ENCODE peak calls at places on chromosomes 5 and 9, in four cellular contexts. One of them, this sample, is unnamed.

GRCh38 chr5:143229896-143230675 is 173.4 kb downstream of the NR3C1 start:
- DNase-seq in HepG2: peak; percentile 37
- DNase-seq in GM12878: peak; percentile 99
- DNase-seq in H1: no peak
- DNase-seq in this sample: no peak

GRCh38 chr9:35406183-35406959 is 83.5 kb upstream of the RUSC2 start:
- DNase-seq in GM12878: no peak
- DNase-seq in HepG2: no peak
- DNase-seq in H1: peak; percentile 80
- DNase-seq in this sample: peak; percentile 28

GRCh38 chr5:80245986-80246781 is 9.7 kb downstream of the SERINC5 start:
- DNase-seq in H1: no peak
- DNase-seq in GM12878: no peak
- DNase-seq in HepG2: peak; percentile 69
- DNase-seq in this sample: no peak

GRCh38 chr9:19511694-19512093 is 102.9 kb downstream of the ACER2 start:
- DNase-seq in GM12878: no peak
- DNase-seq in HepG2: no peak
- DNase-seq in H1: no peak
- DNase-seq in this sample: no peak

GRCh38 chr9:95102572-95102971 is 214.9 kb downstream of the FANCC start:
- DNase-seq in GM12878: no peak
- DNase-seq in HepG2: no peak
- DNase-seq in H1: no peak
- DNase-seq in this sample: no peak

GRCh38 chr9:13939129-13939528 is 374.8 kb downstream of the NFIB start:
- DNase-seq in HepG2: no peak
- DNase-seq in H1: no peak
- DNase-seq in GM12878: no peak
- DNase-seq in this sample: no peak

GRCh38 chr9:70542339-70542931 is 128.0 kb upstream of the KLF9 start:
- DNase-seq in H1: no peak
- DNase-seq in GM12878: no peak
- DNase-seq in HepG2: no peak
- DNase-seq in this sample: no peak

GRCh38 chr9:124708633-124709032 is 62.5 kb downstream of the NR6A1 start:
- DNase-seq in GM12878: no peak
- DNase-seq in H1: no peak
- DNase-seq in HepG2: peak; percentile 49
- DNase-seq in this sample: no peak

GRCh38 chr5:59592101-59592500 is 301.4 kb downstream of the PDE4D start:
- DNase-seq in GM12878: no peak
- DNase-seq in H1: no peak
- DNase-seq in HepG2: no peak
- DNase-seq in this sample: no peak

GRCh38 chr5:158923799-158924551 is 175.7 kb downstream of the EBF1 start:
- DNase-seq in H1: no peak
- DNase-seq in GM12878: peak; percentile 61
- DNase-seq in HepG2: no peak
- DNase-seq in this sample: no peak

GRCh38 chr9:32525506-32525905 is 490 bp downstream of the RIGI start:
- DNase-seq in GM12878: peak; percentile 7
- DNase-seq in H1: no peak
- DNase-seq in HepG2: no peak
- DNase-seq in this sample: peak; percentile 2

GRCh38 chr5:148972396-148972795 is 90.5 kb downstream of the SH3TC2 start:
- DNase-seq in GM12878: no peak
- DNase-seq in H1: no peak
- DNase-seq in HepG2: no peak
- DNase-seq in this sample: no peak
- TF ChIP-seq ATF2 in GM12878: no peak
- TF ChIP-seq ATF2 in H1: no peak
- TF ChIP-seq ATF2 in HepG2: no peak
- TF ChIP-seq ATF2 in this sample: no peak

DNA sequence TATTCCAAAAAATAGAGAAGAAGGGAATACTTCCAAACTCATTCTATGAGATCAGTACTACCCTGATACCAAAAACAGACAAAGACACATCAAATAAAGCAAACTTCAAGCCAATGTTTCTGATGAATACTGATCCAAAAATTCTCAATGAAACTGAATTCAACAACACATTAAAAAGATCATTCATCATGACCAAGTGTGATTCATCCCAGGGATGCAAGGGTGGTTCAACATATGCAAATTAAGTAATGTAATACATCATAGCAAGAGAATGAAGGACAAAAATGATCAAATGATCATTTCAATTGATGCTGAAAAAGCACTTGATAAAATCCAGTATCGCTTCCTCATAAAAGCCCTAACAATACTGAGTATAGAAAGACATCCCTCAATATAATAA is 4.9 kb upstream of the RCL1 start:
- DNase-seq in HepG2: no peak
- DNase-seq in H1: no peak
- DNase-seq in GM12878: no peak
- DNase-seq in this sample: no peak
- TF ChIP-seq EZH2 in HepG2: no peak
- TF ChIP-seq EZH2 in H1: no peak
- TF ChIP-seq EZH2 in GM12878: no peak
- TF ChIP-seq EZH2 in this sample: no peak

DNA sequence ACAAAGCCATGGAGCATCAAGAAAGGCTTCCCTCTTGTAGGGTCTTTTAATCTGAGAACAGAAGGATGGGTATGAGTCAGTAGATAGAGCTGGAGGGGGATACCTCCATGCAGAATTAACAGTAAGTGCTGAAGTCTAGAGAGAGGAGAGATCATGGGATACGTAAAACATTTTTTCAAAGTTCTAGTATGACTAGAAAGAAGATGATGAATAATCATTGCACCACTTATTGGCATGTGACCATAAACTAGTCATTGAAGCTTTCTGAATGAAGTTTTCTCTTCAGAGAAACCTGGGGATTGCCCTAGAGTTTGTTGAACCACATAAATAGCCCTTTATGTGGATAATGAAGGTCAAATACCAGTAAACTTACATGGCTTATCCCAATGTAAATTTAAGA is 48.6 kb upstream of the PTPRD start:
- DNase-seq in HepG2: no peak
- DNase-seq in GM12878: no peak
- DNase-seq in H1: no peak
- DNase-seq in this sample: no peak
- TF ChIP-seq HDAC2 in HepG2: no peak
- TF ChIP-seq HDAC2 in GM12878: no peak
- TF ChIP-seq HDAC2 in H1: no peak
- TF ChIP-seq HDAC2 in this sample: no peak

GRCh38 chr5:17379188-17379951 is 118.7 kb upstream of the TAF11L2 start:
- DNase-seq in H1: no peak
- DNase-seq in HepG2: no peak
- DNase-seq in GM12878: no peak
- DNase-seq in this sample: no peak
- TF ChIP-seq ATF2 in H1: no peak
- TF ChIP-seq ATF2 in HepG2: no peak
- TF ChIP-seq ATF2 in GM12878: no peak
- TF ChIP-seq ATF2 in this sample: no peak

DNA sequence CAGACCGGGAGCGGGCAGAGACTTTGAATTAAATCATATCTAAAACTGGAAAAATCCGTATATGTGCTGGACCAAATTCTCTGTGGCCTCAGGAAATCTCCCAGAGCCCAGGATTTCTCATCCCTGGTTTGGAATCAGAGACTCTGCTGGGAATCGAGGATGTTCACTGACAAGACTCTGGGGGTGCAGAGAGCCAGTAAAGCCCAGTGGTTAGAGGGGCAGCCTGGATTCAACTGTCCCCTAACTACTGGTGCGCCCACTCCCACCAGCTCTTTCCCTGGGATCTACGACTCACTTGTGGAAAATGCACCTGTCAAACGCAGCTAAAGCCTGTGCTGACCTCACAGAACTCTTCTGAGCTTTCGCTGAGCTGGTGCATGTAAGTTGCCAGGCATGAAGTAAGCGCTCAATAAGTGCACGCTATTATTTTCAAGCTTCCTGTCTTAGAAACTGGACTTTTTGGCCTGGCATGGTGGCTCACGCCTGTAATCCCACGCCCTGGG is 20.5 kb upstream of the TOR2A start:
- DNase-seq in GM12878: no peak
- DNase-seq in H1: no peak
- DNase-seq in HepG2: no peak
- DNase-seq in this sample: no peak
- TF ChIP-seq EZH2 in GM12878: no peak
- TF ChIP-seq EZH2 in H1: no peak
- TF ChIP-seq EZH2 in HepG2: no peak
- TF ChIP-seq EZH2 in this sample: no peak

GRCh38 chr9:134318481-134318891 is 7.8 kb upstream of the RXRA start:
- DNase-seq in GM12878: no peak
- DNase-seq in HepG2: no peak
- DNase-seq in H1: no peak
- DNase-seq in this sample: no peak

GRCh38 chr9:134320195-134320885 is 5.9 kb upstream of the RXRA start:
- DNase-seq in H1: no peak
- DNase-seq in HepG2: no peak
- DNase-seq in GM12878: no peak
- DNase-seq in this sample: no peak

GRCh38 chr9:134319306-134320194 is 6.7 kb upstream of the RXRA start:
- DNase-seq in H1: no peak
- DNase-seq in HepG2: no peak
- DNase-seq in GM12878: no peak
- DNase-seq in this sample: no peak

GRCh38 chr9:134317431-134318414 is 8.5 kb upstream of the RXRA start:
- DNase-seq in HepG2: no peak
- DNase-seq in H1: no peak
- DNase-seq in GM12878: no peak
- DNase-seq in this sample: peak; percentile 47

DNA sequence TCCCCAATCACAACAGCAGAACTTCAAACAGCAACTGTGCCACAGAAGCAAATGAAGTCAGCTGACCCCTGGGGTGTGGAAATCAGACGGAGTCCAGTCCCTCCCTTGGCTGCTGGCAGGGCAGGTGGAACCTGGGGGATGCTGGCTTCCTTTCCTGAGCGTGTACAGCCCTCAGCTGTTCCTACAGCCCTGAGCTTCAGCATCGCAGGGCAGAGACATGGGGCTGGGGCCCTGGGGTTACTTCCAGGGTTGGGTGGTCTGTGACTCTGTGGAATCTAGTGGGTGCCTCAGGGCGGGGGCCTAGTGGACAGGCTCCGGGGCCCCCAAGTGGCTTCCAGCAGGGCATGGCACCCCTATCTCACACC is 7.3 kb upstream of the RXRA start:
- DNase-seq in H1: no peak
- DNase-seq in GM12878: no peak
- DNase-seq in HepG2: no peak
- DNase-seq in this sample: no peak
- TF ChIP-seq HDAC2 in H1: no peak
- TF ChIP-seq HDAC2 in GM12878: no peak
- TF ChIP-seq HDAC2 in HepG2: no peak
- TF ChIP-seq HDAC2 in this sample: no peak

GRCh38 chr5:179265529-179266290 is 79.6 kb downstream of the ADAMTS2 start:
- DNase-seq in H1: no peak
- DNase-seq in GM12878: no peak
- DNase-seq in HepG2: no peak
- DNase-seq in this sample: no peak
- TF ChIP-seq ATF2 in H1: no peak
- TF ChIP-seq ATF2 in GM12878: no peak
- TF ChIP-seq ATF2 in HepG2: no peak
- TF ChIP-seq ATF2 in this sample: no peak

DNA sequence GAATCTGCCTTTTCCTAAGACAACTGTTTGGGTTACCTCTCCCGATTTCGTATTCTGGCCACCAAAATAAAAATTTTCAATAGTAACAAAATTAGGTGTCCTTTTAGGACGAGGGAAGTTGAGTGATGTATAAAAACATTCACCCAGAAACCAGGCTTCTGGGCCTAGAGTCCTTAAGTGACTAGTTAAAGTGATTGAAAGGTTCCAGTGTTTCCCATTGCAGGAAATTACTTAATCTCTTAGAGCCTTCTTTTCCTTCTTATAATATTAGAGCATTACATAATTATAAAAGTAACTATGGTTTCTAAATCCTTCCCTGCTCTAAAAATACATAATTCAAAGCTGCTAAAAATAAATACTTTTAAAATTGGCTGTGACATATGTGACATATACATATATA is 7.3 kb downstream of the MCIDAS start:
- DNase-seq in H1: no peak
- DNase-seq in GM12878: no peak
- DNase-seq in HepG2: no peak
- DNase-seq in this sample: no peak
- TF ChIP-seq EZH2 in H1: no peak
- TF ChIP-seq EZH2 in GM12878: no peak
- TF ChIP-seq EZH2 in HepG2: no peak
- TF ChIP-seq EZH2 in this sample: no peak